ENCODE peak calls at places on chromosomes 11 and 22, in seven cellular contexts. One of them, this sample, is unnamed.

GRCh38 chr22:50148166-50148500 is 22.4 kb upstream of the PANX2 start:
- DNase-seq in GM10248: no peak
- DNase-seq in DMS 273 treated with DMSO at 0.1 percent for 48 hours: no peak
- DNase-seq in activated T-helper 1 cell treated with anti-CD3 and anti-CD28 coated beads, Interleukin-12 subunit alpha, Interleukin-12 subunit beta, Interleukin-2, Interleukin-4 antibody, amounts not matched to agents 30 ng/mL and 10 ng/mL and 1 ng/mL, durations not matched to agents 14 hours and 24 hours and 36 hours: no peak
- DNase-seq in activated T-cell treated with anti-CD3 and anti-CD28 coated beads, Interleukin-2, amount 50 U/mL, for 72 hours: no peak
- DNase-seq in CD4-positive, CD25-positive, alpha-beta regulatory T cell: no peak
- DNase-seq in NCI-H187: no peak
- DNase-seq in this sample: no peak

GRCh38 chr22:49972163-49973017 is 11.8 kb downstream of the PIM3 start:
- DNase-seq in GM10248: no peak
- DNase-seq in activated T-cell treated with anti-CD3 and anti-CD28 coated beads, Interleukin-2, amount 50 U/mL, for 72 hours: peak
- DNase-seq in DMS 273 treated with DMSO at 0.1 percent for 48 hours: no peak
- DNase-seq in CD4-positive, CD25-positive, alpha-beta regulatory T cell: no peak
- DNase-seq in activated T-helper 1 cell treated with anti-CD3 and anti-CD28 coated beads, Interleukin-12 subunit alpha, Interleukin-12 subunit beta, Interleukin-2, Interleukin-4 antibody, amounts not matched to agents 30 ng/mL and 10 ng/mL and 1 ng/mL, durations not matched to agents 14 hours and 24 hours and 36 hours: no peak
- DNase-seq in NCI-H187: no peak
- DNase-seq in this sample: no peak

GRCh38 chr22:50084085-50084484 is 1.1 kb downstream of the MLC1 start:
- DNase-seq in NCI-H187: no peak
- DNase-seq in GM10248: no peak
- DNase-seq in activated T-cell treated with anti-CD3 and anti-CD28 coated beads, Interleukin-2, amount 50 U/mL, for 72 hours: no peak
- DNase-seq in activated T-helper 1 cell treated with anti-CD3 and anti-CD28 coated beads, Interleukin-12 subunit alpha, Interleukin-12 subunit beta, Interleukin-2, Interleukin-4 antibody, amounts not matched to agents 30 ng/mL and 10 ng/mL and 1 ng/mL, durations not matched to agents 14 hours and 24 hours and 36 hours: no peak
- DNase-seq in CD4-positive, CD25-positive, alpha-beta regulatory T cell: no peak
- DNase-seq in DMS 273 treated with DMSO at 0.1 percent for 48 hours: no peak
- DNase-seq in this sample: no peak

GRCh38 chr22:17477401-17477833 is 85.9 kb upstream of the SLC25A18 start:
- DNase-seq in CD4-positive, CD25-positive, alpha-beta regulatory T cell: no peak
- DNase-seq in activated T-cell treated with anti-CD3 and anti-CD28 coated beads, Interleukin-2, amount 50 U/mL, for 72 hours: no peak
- DNase-seq in DMS 273 treated with DMSO at 0.1 percent for 48 hours: no peak
- DNase-seq in activated T-helper 1 cell treated with anti-CD3 and anti-CD28 coated beads, Interleukin-12 subunit alpha, Interleukin-12 subunit beta, Interleukin-2, Interleukin-4 antibody, amounts not matched to agents 30 ng/mL and 10 ng/mL and 1 ng/mL, durations not matched to agents 14 hours and 24 hours and 36 hours: no peak
- DNase-seq in GM10248: no peak
- DNase-seq in NCI-H187: no peak
- DNase-seq in this sample: peak

GRCh38 chr11:95486979-95487378 is 256.0 kb upstream of the SESN3 start:
- DNase-seq in NCI-H187: no peak
- DNase-seq in activated T-helper 1 cell treated with anti-CD3 and anti-CD28 coated beads, Interleukin-12 subunit alpha, Interleukin-12 subunit beta, Interleukin-2, Interleukin-4 antibody, amounts not matched to agents 30 ng/mL and 10 ng/mL and 1 ng/mL, durations not matched to agents 14 hours and 24 hours and 36 hours: no peak
- DNase-seq in GM10248: no peak
- DNase-seq in activated T-cell treated with anti-CD3 and anti-CD28 coated beads, Interleukin-2, amount 50 U/mL, for 72 hours: no peak
- DNase-seq in DMS 273 treated with DMSO at 0.1 percent for 48 hours: no peak
- DNase-seq in CD4-positive, CD25-positive, alpha-beta regulatory T cell: no peak
- DNase-seq in this sample: no peak

GRCh38 chr11:78094250-78094649 is 14.6 kb upstream of the NDUFC2 start:
- DNase-seq in CD4-positive, CD25-positive, alpha-beta regulatory T cell: no peak
- DNase-seq in DMS 273 treated with DMSO at 0.1 percent for 48 hours: no peak
- DNase-seq in NCI-H187: no peak
- DNase-seq in GM10248: no peak
- DNase-seq in activated T-helper 1 cell treated with anti-CD3 and anti-CD28 coated beads, Interleukin-12 subunit alpha, Interleukin-12 subunit beta, Interleukin-2, Interleukin-4 antibody, amounts not matched to agents 30 ng/mL and 10 ng/mL and 1 ng/mL, durations not matched to agents 14 hours and 24 hours and 36 hours: peak
- DNase-seq in activated T-cell treated with anti-CD3 and anti-CD28 coated beads, Interleukin-2, amount 50 U/mL, for 72 hours: peak
- DNase-seq in this sample: no peak

GRCh38 chr11:59501931-59502330 is 1.4 kb upstream of the OR4D11 start:
- DNase-seq in GM10248: no peak
- DNase-seq in activated T-helper 1 cell treated with anti-CD3 and anti-CD28 coated beads, Interleukin-12 subunit alpha, Interleukin-12 subunit beta, Interleukin-2, Interleukin-4 antibody, amounts not matched to agents 30 ng/mL and 10 ng/mL and 1 ng/mL, durations not matched to agents 14 hours and 24 hours and 36 hours: no peak
- DNase-seq in DMS 273 treated with DMSO at 0.1 percent for 48 hours: no peak
- DNase-seq in NCI-H187: no peak
- DNase-seq in CD4-positive, CD25-positive, alpha-beta regulatory T cell: no peak
- DNase-seq in activated T-cell treated with anti-CD3 and anti-CD28 coated beads, Interleukin-2, amount 50 U/mL, for 72 hours: no peak
- DNase-seq in this sample: no peak

GRCh38 chr22:44025171-44026065 is 1.3 kb downstream of the PARVB start:
- DNase-seq in NCI-H187: no peak
- DNase-seq in activated T-helper 1 cell treated with anti-CD3 and anti-CD28 coated beads, Interleukin-12 subunit alpha, Interleukin-12 subunit beta, Interleukin-2, Interleukin-4 antibody, amounts not matched to agents 30 ng/mL and 10 ng/mL and 1 ng/mL, durations not matched to agents 14 hours and 24 hours and 36 hours: no peak
- DNase-seq in DMS 273 treated with DMSO at 0.1 percent for 48 hours: no peak
- DNase-seq in CD4-positive, CD25-positive, alpha-beta regulatory T cell: no peak
- DNase-seq in activated T-cell treated with anti-CD3 and anti-CD28 coated beads, Interleukin-2, amount 50 U/mL, for 72 hours: no peak
- DNase-seq in GM10248: peak
- DNase-seq in this sample: no peak

GRCh38 chr11:5303643-5304042 is 1.9 kb upstream of the OR51B4 start:
- DNase-seq in NCI-H187: no peak
- DNase-seq in activated T-helper 1 cell treated with anti-CD3 and anti-CD28 coated beads, Interleukin-12 subunit alpha, Interleukin-12 subunit beta, Interleukin-2, Interleukin-4 antibody, amounts not matched to agents 30 ng/mL and 10 ng/mL and 1 ng/mL, durations not matched to agents 14 hours and 24 hours and 36 hours: no peak
- DNase-seq in DMS 273 treated with DMSO at 0.1 percent for 48 hours: no peak
- DNase-seq in CD4-positive, CD25-positive, alpha-beta regulatory T cell: no peak
- DNase-seq in GM10248: no peak
- DNase-seq in activated T-cell treated with anti-CD3 and anti-CD28 coated beads, Interleukin-2, amount 50 U/mL, for 72 hours: no peak
- DNase-seq in this sample: no peak

GRCh38 chr22:48576333-48577013 is 1251.2 kb downstream of the BRD1 start:
- DNase-seq in activated T-cell treated with anti-CD3 and anti-CD28 coated beads, Interleukin-2, amount 50 U/mL, for 72 hours: peak
- DNase-seq in activated T-helper 1 cell treated with anti-CD3 and anti-CD28 coated beads, Interleukin-12 subunit alpha, Interleukin-12 subunit beta, Interleukin-2, Interleukin-4 antibody, amounts not matched to agents 30 ng/mL and 10 ng/mL and 1 ng/mL, durations not matched to agents 14 hours and 24 hours and 36 hours: no peak
- DNase-seq in GM10248: no peak
- DNase-seq in NCI-H187: no peak
- DNase-seq in DMS 273 treated with DMSO at 0.1 percent for 48 hours: no peak
- DNase-seq in CD4-positive, CD25-positive, alpha-beta regulatory T cell: no peak
- DNase-seq in this sample: no peak

GRCh38 chr11:96159968-96160367 is 183.0 kb downstream of the MAML2 start:
- DNase-seq in activated T-helper 1 cell treated with anti-CD3 and anti-CD28 coated beads, Interleukin-12 subunit alpha, Interleukin-12 subunit beta, Interleukin-2, Interleukin-4 antibody, amounts not matched to agents 30 ng/mL and 10 ng/mL and 1 ng/mL, durations not matched to agents 14 hours and 24 hours and 36 hours: no peak
- DNase-seq in NCI-H187: no peak
- DNase-seq in GM10248: no peak
- DNase-seq in DMS 273 treated with DMSO at 0.1 percent for 48 hours: no peak
- DNase-seq in CD4-positive, CD25-positive, alpha-beta regulatory T cell: no peak
- DNase-seq in activated T-cell treated with anti-CD3 and anti-CD28 coated beads, Interleukin-2, amount 50 U/mL, for 72 hours: no peak
- DNase-seq in this sample: no peak

GRCh38 chr11:96317985-96318384 is 25.0 kb downstream of the MAML2 start:
- DNase-seq in activated T-cell treated with anti-CD3 and anti-CD28 coated beads, Interleukin-2, amount 50 U/mL, for 72 hours: no peak
- DNase-seq in DMS 273 treated with DMSO at 0.1 percent for 48 hours: no peak
- DNase-seq in activated T-helper 1 cell treated with anti-CD3 and anti-CD28 coated beads, Interleukin-12 subunit alpha, Interleukin-12 subunit beta, Interleukin-2, Interleukin-4 antibody, amounts not matched to agents 30 ng/mL and 10 ng/mL and 1 ng/mL, durations not matched to agents 14 hours and 24 hours and 36 hours: no peak
- DNase-seq in NCI-H187: no peak
- DNase-seq in CD4-positive, CD25-positive, alpha-beta regulatory T cell: no peak
- DNase-seq in GM10248: no peak
- DNase-seq in this sample: no peak

GRCh38 chr11:16226245-16226644 is 130.1 kb downstream of the SOX6 start:
- DNase-seq in NCI-H187: no peak
- DNase-seq in GM10248: no peak
- DNase-seq in CD4-positive, CD25-positive, alpha-beta regulatory T cell: no peak
- DNase-seq in DMS 273 treated with DMSO at 0.1 percent for 48 hours: no peak
- DNase-seq in activated T-helper 1 cell treated with anti-CD3 and anti-CD28 coated beads, Interleukin-12 subunit alpha, Interleukin-12 subunit beta, Interleukin-2, Interleukin-4 antibody, amounts not matched to agents 30 ng/mL and 10 ng/mL and 1 ng/mL, durations not matched to agents 14 hours and 24 hours and 36 hours: no peak
- DNase-seq in activated T-cell treated with anti-CD3 and anti-CD28 coated beads, Interleukin-2, amount 50 U/mL, for 72 hours: no peak
- DNase-seq in this sample: peak

GRCh38 chr11:13963169-13963948 is 836 bp downstream of the SPON1 start:
- DNase-seq in DMS 273 treated with DMSO at 0.1 percent for 48 hours: no peak
- DNase-seq in NCI-H187: no peak
- DNase-seq in activated T-cell treated with anti-CD3 and anti-CD28 coated beads, Interleukin-2, amount 50 U/mL, for 72 hours: peak
- DNase-seq in GM10248: peak
- DNase-seq in activated T-helper 1 cell treated with anti-CD3 and anti-CD28 coated beads, Interleukin-12 subunit alpha, Interleukin-12 subunit beta, Interleukin-2, Interleukin-4 antibody, amounts not matched to agents 30 ng/mL and 10 ng/mL and 1 ng/mL, durations not matched to agents 14 hours and 24 hours and 36 hours: no peak
- DNase-seq in CD4-positive, CD25-positive, alpha-beta regulatory T cell: no peak
- DNase-seq in this sample: no peak

GRCh38 chr11:59523541-59523940 is 12.2 kb downstream of the OR4D9 start:
- DNase-seq in DMS 273 treated with DMSO at 0.1 percent for 48 hours: no peak
- DNase-seq in activated T-helper 1 cell treated with anti-CD3 and anti-CD28 coated beads, Interleukin-12 subunit alpha, Interleukin-12 subunit beta, Interleukin-2, Interleukin-4 antibody, amounts not matched to agents 30 ng/mL and 10 ng/mL and 1 ng/mL, durations not matched to agents 14 hours and 24 hours and 36 hours: no peak
- DNase-seq in NCI-H187: no peak
- DNase-seq in CD4-positive, CD25-positive, alpha-beta regulatory T cell: no peak
- DNase-seq in activated T-cell treated with anti-CD3 and anti-CD28 coated beads, Interleukin-2, amount 50 U/mL, for 72 hours: no peak
- DNase-seq in GM10248: no peak
- DNase-seq in this sample: no peak

GRCh38 chr11:72787262-72788104 is 6.4 kb downstream of the STARD10 start:
- DNase-seq in GM10248: peak
- DNase-seq in activated T-helper 1 cell treated with anti-CD3 and anti-CD28 coated beads, Interleukin-12 subunit alpha, Interleukin-12 subunit beta, Interleukin-2, Interleukin-4 antibody, amounts not matched to agents 30 ng/mL and 10 ng/mL and 1 ng/mL, durations not matched to agents 14 hours and 24 hours and 36 hours: no peak
- DNase-seq in CD4-positive, CD25-positive, alpha-beta regulatory T cell: no peak
- DNase-seq in activated T-cell treated with anti-CD3 and anti-CD28 coated beads, Interleukin-2, amount 50 U/mL, for 72 hours: peak
- DNase-seq in NCI-H187: peak
- DNase-seq in DMS 273 treated with DMSO at 0.1 percent for 48 hours: no peak
- DNase-seq in this sample: no peak

GRCh38 chr11:69726481-69726880 is 22.7 kb upstream of the FGF19 start:
- DNase-seq in GM10248: no peak
- DNase-seq in NCI-H187: no peak
- DNase-seq in activated T-cell treated with anti-CD3 and anti-CD28 coated beads, Interleukin-2, amount 50 U/mL, for 72 hours: no peak
- DNase-seq in DMS 273 treated with DMSO at 0.1 percent for 48 hours: no peak
- DNase-seq in CD4-positive, CD25-positive, alpha-beta regulatory T cell: no peak
- DNase-seq in activated T-helper 1 cell treated with anti-CD3 and anti-CD28 coated beads, Interleukin-12 subunit alpha, Interleukin-12 subunit beta, Interleukin-2, Interleukin-4 antibody, amounts not matched to agents 30 ng/mL and 10 ng/mL and 1 ng/mL, durations not matched to agents 14 hours and 24 hours and 36 hours: no peak
- DNase-seq in this sample: no peak

GRCh38 chr11:32090774-32091370 is at the start of gene RCN1:
- DNase-seq in NCI-H187: peak
- DNase-seq in CD4-positive, CD25-positive, alpha-beta regulatory T cell: no peak
- DNase-seq in activated T-helper 1 cell treated with anti-CD3 and anti-CD28 coated beads, Interleukin-12 subunit alpha, Interleukin-12 subunit beta, Interleukin-2, Interleukin-4 antibody, amounts not matched to agents 30 ng/mL and 10 ng/mL and 1 ng/mL, durations not matched to agents 14 hours and 24 hours and 36 hours: peak
- DNase-seq in GM10248: peak
- DNase-seq in DMS 273 treated with DMSO at 0.1 percent for 48 hours: peak
- DNase-seq in activated T-cell treated with anti-CD3 and anti-CD28 coated beads, Interleukin-2, amount 50 U/mL, for 72 hours: peak
- DNase-seq in this sample: peak

GRCh38 chr22:19287076-19287724 is 4.3 kb downstream of the CLTCL1 start:
- DNase-seq in DMS 273 treated with DMSO at 0.1 percent for 48 hours: peak
- DNase-seq in GM10248: no peak
- DNase-seq in NCI-H187: peak
- DNase-seq in CD4-positive, CD25-positive, alpha-beta regulatory T cell: no peak
- DNase-seq in activated T-cell treated with anti-CD3 and anti-CD28 coated beads, Interleukin-2, amount 50 U/mL, for 72 hours: no peak
- DNase-seq in activated T-helper 1 cell treated with anti-CD3 and anti-CD28 coated beads, Interleukin-12 subunit alpha, Interleukin-12 subunit beta, Interleukin-2, Interleukin-4 antibody, amounts not matched to agents 30 ng/mL and 10 ng/mL and 1 ng/mL, durations not matched to agents 14 hours and 24 hours and 36 hours: no peak
- DNase-seq in this sample: peak

GRCh38 chr22:24554316-24555159 is at the start of gene GUCD1:
- DNase-seq in CD4-positive, CD25-positive, alpha-beta regulatory T cell: peak
- DNase-seq in NCI-H187: no peak
- DNase-seq in DMS 273 treated with DMSO at 0.1 percent for 48 hours: no peak
- DNase-seq in GM10248: peak
- DNase-seq in activated T-cell treated with anti-CD3 and anti-CD28 coated beads, Interleukin-2, amount 50 U/mL, for 72 hours: peak
- DNase-seq in activated T-helper 1 cell treated with anti-CD3 and anti-CD28 coated beads, Interleukin-12 subunit alpha, Interleukin-12 subunit beta, Interleukin-2, Interleukin-4 antibody, amounts not matched to agents 30 ng/mL and 10 ng/mL and 1 ng/mL, durations not matched to agents 14 hours and 24 hours and 36 hours: peak
- DNase-seq in this sample: peak

GRCh38 chr22:27771637-27772369 is 29.8 kb downstream of the MN1 start:
- DNase-seq in CD4-positive, CD25-positive, alpha-beta regulatory T cell: no peak
- DNase-seq in DMS 273 treated with DMSO at 0.1 percent for 48 hours: no peak
- DNase-seq in activated T-helper 1 cell treated with anti-CD3 and anti-CD28 coated beads, Interleukin-12 subunit alpha, Interleukin-12 subunit beta, Interleukin-2, Interleukin-4 antibody, amounts not matched to agents 30 ng/mL and 10 ng/mL and 1 ng/mL, durations not matched to agents 14 hours and 24 hours and 36 hours: no peak
- DNase-seq in activated T-cell treated with anti-CD3 and anti-CD28 coated beads, Interleukin-2, amount 50 U/mL, for 72 hours: no peak
- DNase-seq in NCI-H187: no peak
- DNase-seq in GM10248: no peak
- DNase-seq in this sample: no peak

GRCh38 chr11:63710476-63711217 is 29.3 kb downstream of the RTN3 start:
- DNase-seq in CD4-positive, CD25-positive, alpha-beta regulatory T cell: no peak
- DNase-seq in NCI-H187: no peak
- DNase-seq in GM10248: no peak
- DNase-seq in DMS 273 treated with DMSO at 0.1 percent for 48 hours: no peak
- DNase-seq in activated T-helper 1 cell treated with anti-CD3 and anti-CD28 coated beads, Interleukin-12 subunit alpha, Interleukin-12 subunit beta, Interleukin-2, Interleukin-4 antibody, amounts not matched to agents 30 ng/mL and 10 ng/mL and 1 ng/mL, durations not matched to agents 14 hours and 24 hours and 36 hours: no peak
- DNase-seq in activated T-cell treated with anti-CD3 and anti-CD28 coated beads, Interleukin-2, amount 50 U/mL, for 72 hours: no peak
- DNase-seq in this sample: peak

GRCh38 chr22:24590596-24591173 is 2.2 kb downstream of the LRRC75B start:
- DNase-seq in GM10248: no peak
- DNase-seq in activated T-cell treated with anti-CD3 and anti-CD28 coated beads, Interleukin-2, amount 50 U/mL, for 72 hours: no peak
- DNase-seq in NCI-H187: no peak
- DNase-seq in activated T-helper 1 cell treated with anti-CD3 and anti-CD28 coated beads, Interleukin-12 subunit alpha, Interleukin-12 subunit beta, Interleukin-2, Interleukin-4 antibody, amounts not matched to agents 30 ng/mL and 10 ng/mL and 1 ng/mL, durations not matched to agents 14 hours and 24 hours and 36 hours: no peak
- DNase-seq in CD4-positive, CD25-positive, alpha-beta regulatory T cell: no peak
- DNase-seq in DMS 273 treated with DMSO at 0.1 percent for 48 hours: no peak
- DNase-seq in this sample: no peak

GRCh38 chr11:8266246-8267241 is 2.9 kb upstream of the LMO1 start:
- DNase-seq in DMS 273 treated with DMSO at 0.1 percent for 48 hours: no peak
- DNase-seq in CD4-positive, CD25-positive, alpha-beta regulatory T cell: no peak
- DNase-seq in NCI-H187: no peak
- DNase-seq in activated T-cell treated with anti-CD3 and anti-CD28 coated beads, Interleukin-2, amount 50 U/mL, for 72 hours: no peak
- DNase-seq in GM10248: no peak
- DNase-seq in activated T-helper 1 cell treated with anti-CD3 and anti-CD28 coated beads, Interleukin-12 subunit alpha, Interleukin-12 subunit beta, Interleukin-2, Interleukin-4 antibody, amounts not matched to agents 30 ng/mL and 10 ng/mL and 1 ng/mL, durations not matched to agents 14 hours and 24 hours and 36 hours: no peak
- DNase-seq in this sample: no peak

GRCh38 chr11:116459233-116459632 is 313.6 kb downstream of the BUD13 start:
- DNase-seq in activated T-cell treated with anti-CD3 and anti-CD28 coated beads, Interleukin-2, amount 50 U/mL, for 72 hours: no peak
- DNase-seq in DMS 273 treated with DMSO at 0.1 percent for 48 hours: no peak
- DNase-seq in activated T-helper 1 cell treated with anti-CD3 and anti-CD28 coated beads, Interleukin-12 subunit alpha, Interleukin-12 subunit beta, Interleukin-2, Interleukin-4 antibody, amounts not matched to agents 30 ng/mL and 10 ng/mL and 1 ng/mL, durations not matched to agents 14 hours and 24 hours and 36 hours: no peak
- DNase-seq in NCI-H187: no peak
- DNase-seq in CD4-positive, CD25-positive, alpha-beta regulatory T cell: no peak
- DNase-seq in GM10248: no peak
- DNase-seq in this sample: no peak

GRCh38 chr22:27588915-27589314 is 212.6 kb downstream of the MN1 start:
- DNase-seq in CD4-positive, CD25-positive, alpha-beta regulatory T cell: no peak
- DNase-seq in GM10248: no peak
- DNase-seq in DMS 273 treated with DMSO at 0.1 percent for 48 hours: no peak
- DNase-seq in activated T-helper 1 cell treated with anti-CD3 and anti-CD28 coated beads, Interleukin-12 subunit alpha, Interleukin-12 subunit beta, Interleukin-2, Interleukin-4 antibody, amounts not matched to agents 30 ng/mL and 10 ng/mL and 1 ng/mL, durations not matched to agents 14 hours and 24 hours and 36 hours: no peak
- DNase-seq in NCI-H187: no peak
- DNase-seq in activated T-cell treated with anti-CD3 and anti-CD28 coated beads, Interleukin-2, amount 50 U/mL, for 72 hours: no peak
- DNase-seq in this sample: no peak

GRCh38 chr11:75133976-75134375 is 16.9 kb upstream of the SLCO2B1 start:
- DNase-seq in CD4-positive, CD25-positive, alpha-beta regulatory T cell: no peak
- DNase-seq in GM10248: no peak
- DNase-seq in NCI-H187: no peak
- DNase-seq in activated T-helper 1 cell treated with anti-CD3 and anti-CD28 coated beads, Interleukin-12 subunit alpha, Interleukin-12 subunit beta, Interleukin-2, Interleukin-4 antibody, amounts not matched to agents 30 ng/mL and 10 ng/mL and 1 ng/mL, durations not matched to agents 14 hours and 24 hours and 36 hours: no peak
- DNase-seq in activated T-cell treated with anti-CD3 and anti-CD28 coated beads, Interleukin-2, amount 50 U/mL, for 72 hours: no peak
- DNase-seq in DMS 273 treated with DMSO at 0.1 percent for 48 hours: no peak
- DNase-seq in this sample: no peak

GRCh38 chr22:39139933-39140332 is 12.5 kb downstream of the CBX7 start:
- DNase-seq in NCI-H187: no peak
- DNase-seq in CD4-positive, CD25-positive, alpha-beta regulatory T cell: no peak
- DNase-seq in DMS 273 treated with DMSO at 0.1 percent for 48 hours: no peak
- DNase-seq in activated T-cell treated with anti-CD3 and anti-CD28 coated beads, Interleukin-2, amount 50 U/mL, for 72 hours: no peak
- DNase-seq in activated T-helper 1 cell treated with anti-CD3 and anti-CD28 coated beads, Interleukin-12 subunit alpha, Interleukin-12 subunit beta, Interleukin-2, Interleukin-4 antibody, amounts not matched to agents 30 ng/mL and 10 ng/mL and 1 ng/mL, durations not matched to agents 14 hours and 24 hours and 36 hours: no peak
- DNase-seq in GM10248: no peak
- DNase-seq in this sample: no peak

GRCh38 chr11:106178361-106178760 is 100.9 kb downstream of the AASDHPPT start:
- DNase-seq in NCI-H187: no peak
- DNase-seq in activated T-helper 1 cell treated with anti-CD3 and anti-CD28 coated beads, Interleukin-12 subunit alpha, Interleukin-12 subunit beta, Interleukin-2, Interleukin-4 antibody, amounts not matched to agents 30 ng/mL and 10 ng/mL and 1 ng/mL, durations not matched to agents 14 hours and 24 hours and 36 hours: no peak
- DNase-seq in DMS 273 treated with DMSO at 0.1 percent for 48 hours: no peak
- DNase-seq in CD4-positive, CD25-positive, alpha-beta regulatory T cell: no peak
- DNase-seq in activated T-cell treated with anti-CD3 and anti-CD28 coated beads, Interleukin-2, amount 50 U/mL, for 72 hours: no peak
- DNase-seq in GM10248: no peak
- DNase-seq in this sample: no peak

GRCh38 chr11:99424313-99425084 is 403.8 kb downstream of the CNTN5 start:
- DNase-seq in DMS 273 treated with DMSO at 0.1 percent for 48 hours: no peak
- DNase-seq in activated T-cell treated with anti-CD3 and anti-CD28 coated beads, Interleukin-2, amount 50 U/mL, for 72 hours: no peak
- DNase-seq in activated T-helper 1 cell treated with anti-CD3 and anti-CD28 coated beads, Interleukin-12 subunit alpha, Interleukin-12 subunit beta, Interleukin-2, Interleukin-4 antibody, amounts not matched to agents 30 ng/mL and 10 ng/mL and 1 ng/mL, durations not matched to agents 14 hours and 24 hours and 36 hours: no peak
- DNase-seq in GM10248: no peak
- DNase-seq in NCI-H187: no peak
- DNase-seq in CD4-positive, CD25-positive, alpha-beta regulatory T cell: no peak
- DNase-seq in this sample: no peak

GRCh38 chr11:93476796-93477195 is 66.4 kb downstream of the SMCO4 start:
- DNase-seq in NCI-H187: no peak
- DNase-seq in DMS 273 treated with DMSO at 0.1 percent for 48 hours: no peak
- DNase-seq in GM10248: no peak
- DNase-seq in activated T-helper 1 cell treated with anti-CD3 and anti-CD28 coated beads, Interleukin-12 subunit alpha, Interleukin-12 subunit beta, Interleukin-2, Interleukin-4 antibody, amounts not matched to agents 30 ng/mL and 10 ng/mL and 1 ng/mL, durations not matched to agents 14 hours and 24 hours and 36 hours: no peak
- DNase-seq in CD4-positive, CD25-positive, alpha-beta regulatory T cell: no peak
- DNase-seq in activated T-cell treated with anti-CD3 and anti-CD28 coated beads, Interleukin-2, amount 50 U/mL, for 72 hours: no peak
- DNase-seq in this sample: peak

GRCh38 chr22:21866821-21867527 is 471 bp downstream of the MAPK1 start:
- DNase-seq in CD4-positive, CD25-positive, alpha-beta regulatory T cell: no peak
- DNase-seq in activated T-cell treated with anti-CD3 and anti-CD28 coated beads, Interleukin-2, amount 50 U/mL, for 72 hours: peak
- DNase-seq in activated T-helper 1 cell treated with anti-CD3 and anti-CD28 coated beads, Interleukin-12 subunit alpha, Interleukin-12 subunit beta, Interleukin-2, Interleukin-4 antibody, amounts not matched to agents 30 ng/mL and 10 ng/mL and 1 ng/mL, durations not matched to agents 14 hours and 24 hours and 36 hours: peak
- DNase-seq in NCI-H187: no peak
- DNase-seq in DMS 273 treated with DMSO at 0.1 percent for 48 hours: no peak
- DNase-seq in GM10248: no peak
- DNase-seq in this sample: no peak

GRCh38 chr11:60835472-60835871 is 6.4 kb upstream of the CCDC86 start:
- DNase-seq in CD4-positive, CD25-positive, alpha-beta regulatory T cell: no peak
- DNase-seq in GM10248: no peak
- DNase-seq in NCI-H187: no peak
- DNase-seq in activated T-helper 1 cell treated with anti-CD3 and anti-CD28 coated beads, Interleukin-12 subunit alpha, Interleukin-12 subunit beta, Interleukin-2, Interleukin-4 antibody, amounts not matched to agents 30 ng/mL and 10 ng/mL and 1 ng/mL, durations not matched to agents 14 hours and 24 hours and 36 hours: no peak
- DNase-seq in activated T-cell treated with anti-CD3 and anti-CD28 coated beads, Interleukin-2, amount 50 U/mL, for 72 hours: no peak
- DNase-seq in DMS 273 treated with DMSO at 0.1 percent for 48 hours: no peak
- DNase-seq in this sample: peak

GRCh38 chr22:30140414-30140813 is 60.1 kb downstream of the HORMAD2 start:
- DNase-seq in CD4-positive, CD25-positive, alpha-beta regulatory T cell: no peak
- DNase-seq in DMS 273 treated with DMSO at 0.1 percent for 48 hours: no peak
- DNase-seq in activated T-cell treated with anti-CD3 and anti-CD28 coated beads, Interleukin-2, amount 50 U/mL, for 72 hours: no peak
- DNase-seq in GM10248: no peak
- DNase-seq in NCI-H187: no peak
- DNase-seq in activated T-helper 1 cell treated with anti-CD3 and anti-CD28 coated beads, Interleukin-12 subunit alpha, Interleukin-12 subunit beta, Interleukin-2, Interleukin-4 antibody, amounts not matched to agents 30 ng/mL and 10 ng/mL and 1 ng/mL, durations not matched to agents 14 hours and 24 hours and 36 hours: no peak
- DNase-seq in this sample: no peak

GRCh38 chr11:128208329-128209220 is 378.8 kb downstream of the ETS1 start:
- DNase-seq in DMS 273 treated with DMSO at 0.1 percent for 48 hours: no peak
- DNase-seq in NCI-H187: no peak
- DNase-seq in activated T-helper 1 cell treated with anti-CD3 and anti-CD28 coated beads, Interleukin-12 subunit alpha, Interleukin-12 subunit beta, Interleukin-2, Interleukin-4 antibody, amounts not matched to agents 30 ng/mL and 10 ng/mL and 1 ng/mL, durations not matched to agents 14 hours and 24 hours and 36 hours: no peak
- DNase-seq in CD4-positive, CD25-positive, alpha-beta regulatory T cell: no peak
- DNase-seq in activated T-cell treated with anti-CD3 and anti-CD28 coated beads, Interleukin-2, amount 50 U/mL, for 72 hours: no peak
- DNase-seq in GM10248: no peak
- DNase-seq in this sample: peak

GRCh38 chr11:13463779-13464290 is 813 bp upstream of the BTBD10 start:
- DNase-seq in activated T-cell treated with anti-CD3 and anti-CD28 coated beads, Interleukin-2, amount 50 U/mL, for 72 hours: no peak
- DNase-seq in NCI-H187: no peak
- DNase-seq in DMS 273 treated with DMSO at 0.1 percent for 48 hours: no peak
- DNase-seq in activated T-helper 1 cell treated with anti-CD3 and anti-CD28 coated beads, Interleukin-12 subunit alpha, Interleukin-12 subunit beta, Interleukin-2, Interleukin-4 antibody, amounts not matched to agents 30 ng/mL and 10 ng/mL and 1 ng/mL, durations not matched to agents 14 hours and 24 hours and 36 hours: no peak
- DNase-seq in GM10248: no peak
- DNase-seq in CD4-positive, CD25-positive, alpha-beta regulatory T cell: no peak
- DNase-seq in this sample: peak

GRCh38 chr22:36334838-36335603 is 52.7 kb downstream of the MYH9 start:
- DNase-seq in CD4-positive, CD25-positive, alpha-beta regulatory T cell: peak
- DNase-seq in activated T-cell treated with anti-CD3 and anti-CD28 coated beads, Interleukin-2, amount 50 U/mL, for 72 hours: no peak
- DNase-seq in DMS 273 treated with DMSO at 0.1 percent for 48 hours: no peak
- DNase-seq in GM10248: no peak
- DNase-seq in activated T-helper 1 cell treated with anti-CD3 and anti-CD28 coated beads, Interleukin-12 subunit alpha, Interleukin-12 subunit beta, Interleukin-2, Interleukin-4 antibody, amounts not matched to agents 30 ng/mL and 10 ng/mL and 1 ng/mL, durations not matched to agents 14 hours and 24 hours and 36 hours: peak
- DNase-seq in NCI-H187: no peak
- DNase-seq in this sample: peak

GRCh38 chr11:71488968-71489265 is 35.9 kb downstream of the NADSYN1 start:
- DNase-seq in GM10248: no peak
- DNase-seq in DMS 273 treated with DMSO at 0.1 percent for 48 hours: no peak
- DNase-seq in CD4-positive, CD25-positive, alpha-beta regulatory T cell: no peak
- DNase-seq in activated T-helper 1 cell treated with anti-CD3 and anti-CD28 coated beads, Interleukin-12 subunit alpha, Interleukin-12 subunit beta, Interleukin-2, Interleukin-4 antibody, amounts not matched to agents 30 ng/mL and 10 ng/mL and 1 ng/mL, durations not matched to agents 14 hours and 24 hours and 36 hours: no peak
- DNase-seq in NCI-H187: no peak
- DNase-seq in activated T-cell treated with anti-CD3 and anti-CD28 coated beads, Interleukin-2, amount 50 U/mL, for 72 hours: no peak
- DNase-seq in this sample: no peak